ENCODE peak calls at places on chromosome 14, in five cellular contexts. E is naive thymus-derived CD8-positive, alpha-beta T cell; R is activated CD4-positive, alpha-beta memory T cell treated with anti-CD3 and anti-CD28 coated beads for 36 hours; K is BJ; A is DMS153. O is an unnamed sample.

GRCh38 chr14:20386276-20386855 is 26.9 kb downstream of the TEP1 start:
- DNase-seq in K (no peak), A (no peak), E (no peak), R (no peak), O (no peak)

GRCh38 chr14:53093206-53093605 is 59.9 kb downstream of the DDHD1 start:
- DNase-seq in K (peak), E (no peak), R (no peak), A (no peak), O (no peak)

GRCh38 chr14:92726135-92726932 is 22.1 kb downstream of the LGMN start:
- DNase-seq in E (no peak), R (peak), A (no peak), K (no peak), O (no peak)

GRCh38 chr14:36942522-36943245 is 229.7 kb downstream of the SLC25A21 start:
- DNase-seq in A (no peak), K (no peak), R (no peak), E (no peak), O (no peak)

GRCh38 chr14:31718585-31718984 is 157.4 kb downstream of the NUBPL start:
- DNase-seq in K (no peak), A (no peak), R (no peak), E (no peak), O (no peak)

GRCh38 chr14:74501135-74501614 is 7.6 kb downstream of the ISCA2 start:
- DNase-seq in A (peak), E (no peak), K (no peak), R (no peak), O (peak)

GRCh38 chr14:61965030-61965745 is 203.0 kb downstream of the SNAPC1 start:
- DNase-seq in A (no peak), K (peak), E (no peak), R (no peak), O (no peak)

GRCh38 chr14:33525626-33526025 is 425.2 kb downstream of the EGLN3 start:
- DNase-seq in K (no peak), R (no peak), A (no peak), E (no peak), O (no peak)

GRCh38 chr14:31992051-31992450 is 85.1 kb upstream of the ARHGAP5 start:
- DNase-seq in R (no peak), E (no peak), A (no peak), K (peak), O (no peak)